ENCODE peak calls at places on chromosome 2, in five cellular contexts. E is K562, M is H1, Z is GM12878, F is HepG2. I is an unnamed sample.

GRCh38 chr2:230319211-230319862 is 7.7 kb upstream of the SP140L start:
- DNase-seq in E (no peak), M (no peak), Z (peak; percentile 60), F (no peak), I (no peak)

GRCh38 chr2:114119846-114120348 is 230.0 kb downstream of the ACTR3 start:
- DNase-seq in E (no peak), M (no peak), Z (no peak), F (no peak), I (no peak)

GRCh38 chr2:222468338-222468737 is 44.0 kb downstream of the SGPP2 start:
- DNase-seq in E (no peak), M (no peak), Z (no peak), F (peak; percentile 27), I (no peak)

GRCh38 chr2:230869691-230870543 is 5.2 kb downstream of the ITM2C start:
- DNase-seq in E (no peak), M (peak; percentile 46), Z (no peak), F (no peak), I (no peak)

GRCh38 chr2:71609958-71610357 is 156.6 kb downstream of the DYSF start:
- DNase-seq in E (no peak), M (no peak), Z (no peak), F (no peak), I (peak; percentile 42)

GRCh38 chr2:79393806-79394484 is 118.9 kb upstream of the CTNNA2 start:
- DNase-seq in E (no peak), M (no peak), Z (no peak), F (peak; percentile 96), I (no peak)

GRCh38 chr2:155975734-155976133 is 356.8 kb downstream of the NR4A2 start:
- DNase-seq in E (no peak), M (no peak), Z (no peak), F (peak; percentile 91), I (no peak)

GRCh38 chr2:27303093-27304025 is 4.9 kb downstream of the UCN start:
- DNase-seq in E (peak; percentile 69), M (peak; percentile 64), Z (no peak), F (peak; percentile 86), I (peak; percentile 86)

GRCh38 chr2:236359426-236359825 is 95.2 kb upstream of the ASB18 start:
- DNase-seq in E (no peak), M (peak; percentile 42), Z (no peak), F (no peak), I (no peak)

GRCh38 chr2:12897181-12897580 is 180.4 kb downstream of the TRIB2 start:
- DNase-seq in E (no peak), M (no peak), Z (no peak), F (no peak), I (no peak)

GRCh38 chr2:17538844-17539554 is 1.5 kb upstream of the VSNL1 start:
- DNase-seq in E (peak; percentile 52), M (peak; percentile 75), Z (no peak), F (peak; percentile 83), I (peak; percentile 39)

GRCh38 chr2:130964931-130965330 is 128.2 kb downstream of the ARHGEF4 start:
- DNase-seq in E (no peak), M (no peak), Z (no peak), F (no peak), I (no peak)

GRCh38 chr2:38095996-38096861 is 20.3 kb upstream of the CYP1B1 start:
- DNase-seq in E (no peak), M (no peak), Z (no peak), F (no peak), I (peak; percentile 66)

GRCh38 chr2:201149064-201149820 is 33.3 kb downstream of the CFLAR start:
- DNase-seq in E (no peak), M (no peak), Z (no peak), F (peak; percentile 97), I (peak; percentile 58)

GRCh38 chr2:189249171-189249570 is 69.6 kb upstream of the COL5A2 start:
- DNase-seq in E (no peak), M (no peak), Z (no peak), F (no peak), I (no peak)

GRCh38 chr2:163877316-163877715 is 141.5 kb upstream of the FIGN start:
- DNase-seq in E (no peak), M (no peak), Z (no peak), F (no peak), I (no peak)

DNA sequence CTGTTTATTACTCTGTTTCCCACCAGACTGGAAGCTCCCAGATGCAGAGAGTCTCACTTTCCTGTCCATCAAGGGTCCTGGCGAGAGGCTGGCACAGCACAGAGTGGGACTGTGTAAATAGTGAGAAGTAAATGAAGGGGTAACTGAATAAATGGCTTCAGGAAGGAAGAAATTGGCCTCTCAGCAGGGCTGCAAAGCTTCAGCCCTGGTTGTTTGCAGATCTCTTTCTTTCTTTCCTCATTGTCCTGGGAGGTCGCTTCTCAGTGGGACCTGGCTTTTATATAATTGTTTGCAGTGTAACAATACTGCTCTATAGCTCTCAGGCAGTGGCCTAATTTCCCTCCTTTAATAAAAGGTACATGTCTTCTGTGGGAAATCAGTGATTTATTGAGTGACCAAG is 74.9 kb upstream of the GPR45 start:
- DNase-seq in E (no peak), M (peak; percentile 39), Z (no peak), F (no peak), I (no peak)
- TF ChIP-seq HDAC2 in E (no peak), M (no peak), Z (no peak), F (no peak), I (no peak)

DNA sequence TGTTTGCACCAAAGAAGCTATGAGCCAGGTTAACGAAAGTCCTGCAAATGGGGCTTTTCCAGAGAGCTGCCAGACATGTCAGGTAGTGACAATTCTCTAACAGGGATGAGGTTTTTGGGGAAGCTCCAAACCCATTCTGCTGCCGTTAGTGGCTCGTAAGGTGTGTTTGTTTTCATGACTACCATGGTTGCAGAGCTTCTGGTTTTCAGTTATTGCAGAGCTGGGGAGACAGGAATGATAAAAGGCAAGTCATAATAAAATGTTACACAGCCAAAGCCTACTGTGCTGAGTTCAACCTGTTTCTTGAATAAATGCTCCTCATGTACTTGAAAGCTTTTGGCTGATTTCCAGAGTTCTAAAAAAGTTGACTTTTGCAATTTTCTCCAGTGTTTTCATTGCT is 209.2 kb upstream of the STK17B start:
- DNase-seq in E (no peak), M (no peak), Z (no peak), F (no peak), I (no peak)
- TF ChIP-seq HDAC2 in E (no peak), M (no peak), Z (no peak), F (no peak), I (no peak)

GRCh38 chr2:86020984-86021383 is 84.7 kb downstream of the POLR1A start:
- DNase-seq in E (no peak), M (no peak), Z (no peak), F (no peak), I (no peak)
- TF ChIP-seq HDAC2 in E (no peak), M (no peak), Z (no peak), F (no peak), I (no peak)

GRCh38 chr2:182954789-182955188 is 83.5 kb downstream of the NCKAP1 start:
- DNase-seq in E (no peak), M (no peak), Z (no peak), F (peak; percentile 8), I (no peak)
- TF ChIP-seq HDAC2 in E (no peak), M (no peak), Z (no peak), F (no peak), I (no peak)

GRCh38 chr2:45169339-45170190 is 160.3 kb upstream of the SIX2 start:
- DNase-seq in E (no peak), M (peak; percentile 78), Z (no peak), F (no peak), I (peak; percentile 51)

GRCh38 chr2:45166229-45166890 is 157.1 kb upstream of the SIX2 start:
- DNase-seq in E (no peak), M (no peak), Z (no peak), F (no peak), I (no peak)

GRCh38 chr2:45168731-45169338 is 159.6 kb upstream of the SIX2 start:
- DNase-seq in E (no peak), M (peak; percentile 69), Z (no peak), F (no peak), I (peak; percentile 75)

GRCh38 chr2:45170191-45170975 is 161.1 kb upstream of the SIX2 start:
- DNase-seq in E (no peak), M (peak; percentile 71), Z (no peak), F (no peak), I (no peak)

GRCh38 chr2:45167885-45168284 is 158.6 kb upstream of the SIX2 start:
- DNase-seq in E (no peak), M (no peak), Z (no peak), F (no peak), I (no peak)
- TF ChIP-seq HDAC2 in E (no peak), M (no peak), Z (no peak), F (no peak), I (no peak)

GRCh38 chr2:119605096-119605495 is 60.8 kb downstream of the CFAP221 start:
- DNase-seq in E (no peak), M (no peak), Z (no peak), F (no peak), I (no peak)

GRCh38 chr2:119609337-119609736 is 65.1 kb downstream of the CFAP221 start:
- DNase-seq in E (no peak), M (no peak), Z (no peak), F (no peak), I (no peak)

GRCh38 chr2:119608553-119608952 is 64.3 kb downstream of the CFAP221 start:
- DNase-seq in E (no peak), M (no peak), Z (no peak), F (no peak), I (no peak)

DNA sequence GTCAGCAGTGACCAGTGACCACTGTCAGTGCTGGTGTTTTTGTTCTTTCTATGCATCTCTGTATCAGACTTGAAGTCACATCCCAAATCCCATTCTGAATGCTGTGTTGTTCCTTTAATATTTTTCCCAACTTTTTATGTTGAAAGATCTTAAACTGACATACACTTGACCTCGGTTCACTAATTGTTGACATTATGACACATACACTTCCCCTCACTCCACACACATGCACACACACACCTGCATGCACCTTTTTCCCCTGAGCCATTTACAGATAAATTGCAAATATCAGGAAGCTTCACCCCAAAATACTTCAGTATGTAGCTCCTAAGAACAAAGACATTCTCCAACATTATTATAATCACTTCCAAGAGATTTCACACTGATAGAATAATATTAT is 62.4 kb downstream of the CFAP221 start:
- DNase-seq in E (no peak), M (no peak), Z (no peak), F (no peak), I (no peak)
- TF ChIP-seq HDAC2 in E (no peak), M (no peak), Z (no peak), F (no peak), I (no peak)

GRCh38 chr2:144445196-144445595 is 74.7 kb downstream of the ZEB2 start:
- DNase-seq in E (no peak), M (no peak), Z (no peak), F (no peak), I (no peak)
- TF ChIP-seq HDAC2 in E (no peak), M (no peak), Z (no peak), F (no peak), I (no peak)

GRCh38 chr2:6103949-6104348 is 411.8 kb downstream of the SOX11 start:
- DNase-seq in E (no peak), M (peak; percentile 51), Z (no peak), F (no peak), I (no peak)
- TF ChIP-seq HDAC2 in E (no peak), M (no peak), Z (no peak), F (no peak), I (no peak)

I was measured in A549.